ENCODE peak calls at places on chromosome 2, in five cellular contexts. W is psoas muscle, Z is uterus, T is transverse colon, R is GM23338. X is an unnamed sample.

GRCh38 chr2:189751080-189751658 is 11.4 kb downstream of the OSGEPL1 start:
- DNase-seq in W (no peak), Z (no peak), T (peak), R (peak), X (no peak)

GRCh38 chr2:147027451-147027850 is 817.4 kb upstream of the ACVR2A start:
- DNase-seq in W (no peak), Z (no peak), T (no peak), R (no peak), X (no peak)

GRCh38 chr2:230326453-230327417 is at the start of gene SP140L:
- DNase-seq in W (peak), Z (peak), T (peak), R (peak), X (peak)

GRCh38 chr2:230874876-230875275 is 10.1 kb downstream of the ITM2C start:
- DNase-seq in W (no peak), Z (no peak), T (no peak), R (no peak), X (no peak)

GRCh38 chr2:200578778-200579177 is 7.0 kb upstream of the AOX1 start:
- DNase-seq in W (no peak), Z (no peak), T (no peak), R (peak), X (peak)

GRCh38 chr2:235116885-235117492 is 165.2 kb downstream of the SH3BP4 start:
- DNase-seq in W (no peak), Z (no peak), T (no peak), R (peak), X (no peak)

GRCh38 chr2:157662401-157662800 is 33.7 kb upstream of the ACVR1C start:
- DNase-seq in W (no peak), Z (no peak), T (no peak), R (no peak), X (no peak)

GRCh38 chr2:175840261-175840660 is 161.8 kb downstream of the LNPK start:
- DNase-seq in W (no peak), Z (no peak), T (no peak), R (no peak), X (no peak)

GRCh38 chr2:240626531-240627300 is 1.4 kb downstream of the GPR35 start:
- DNase-seq in W (peak), Z (no peak), T (peak), R (no peak), X (peak)

GRCh38 chr2:217936952-217937351 is 65.8 kb downstream of the TNS1 start:
- DNase-seq in W (no peak), Z (no peak), T (no peak), R (no peak), X (no peak)

GRCh38 chr2:193428336-193428818 is 1233.6 kb upstream of the TMEFF2 start:
- DNase-seq in W (no peak), Z (no peak), T (no peak), R (peak), X (no peak)

GRCh38 chr2:44171018-44171417 is 2.3 kb downstream of the PPM1B start:
- DNase-seq in W (no peak), Z (no peak), T (no peak), R (no peak), X (no peak)

DNA sequence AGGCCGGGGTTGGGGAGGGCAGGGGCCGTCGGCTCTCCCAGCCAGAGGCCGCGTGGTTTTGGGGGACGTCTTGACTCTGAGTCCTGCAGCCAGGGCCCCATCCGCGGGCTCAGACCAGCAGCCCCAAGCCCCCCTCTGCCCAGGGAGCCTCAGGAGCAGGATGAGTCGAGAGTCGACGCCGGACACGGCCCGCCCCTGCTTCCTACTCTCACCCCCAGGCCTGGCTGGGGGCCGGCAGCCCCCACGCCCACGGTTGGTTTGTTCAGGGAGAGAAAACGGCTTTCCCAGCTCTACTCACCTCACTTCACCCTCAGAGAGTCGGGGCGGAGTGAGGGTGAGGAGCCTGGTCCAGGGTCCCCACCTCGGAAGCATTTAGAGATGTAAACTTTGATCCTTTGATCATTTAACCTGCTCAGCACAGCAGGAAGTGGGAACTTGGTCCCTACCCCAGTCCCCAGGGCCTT is 6.9 kb downstream of the SNORC start:
- DNase-seq in W (no peak), Z (no peak), T (peak), R (no peak), X (no peak)
- H3K4me3 ChIP-seq in W (peak), Z (peak), T (peak), R (peak), X (peak)

DNA sequence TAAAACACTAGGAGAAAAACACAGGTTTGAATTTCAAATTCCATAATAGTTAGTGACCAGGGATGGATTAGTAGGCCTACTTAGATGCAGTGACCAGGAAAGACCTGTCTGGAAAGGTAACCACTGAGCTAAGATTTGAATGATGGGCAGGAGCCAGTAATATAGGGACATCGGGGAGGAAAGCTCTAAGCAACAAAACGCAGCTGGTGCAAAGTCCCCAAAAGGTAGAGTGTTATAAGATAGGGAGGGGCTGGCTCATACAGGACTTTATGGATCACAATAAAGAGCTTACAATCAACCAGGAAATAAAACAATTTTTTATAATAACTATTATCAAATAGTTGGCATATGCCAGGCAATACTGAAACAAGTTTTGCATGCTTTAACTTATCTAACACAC is 849.4 kb downstream of the LRRTM4 start:
- DNase-seq in W (no peak), Z (no peak), T (peak), R (no peak), X (no peak)
- H3K4me3 ChIP-seq in W (no peak), Z (no peak), T (no peak), R (no peak), X (no peak)

GRCh38 chr2:182481676-182482075 is 54.8 kb upstream of the PDE1A start:
- DNase-seq in W (no peak), Z (no peak), T (no peak), R (no peak), X (no peak)

GRCh38 chr2:182477774-182478173 is 50.9 kb upstream of the PDE1A start:
- DNase-seq in W (no peak), Z (no peak), T (no peak), R (peak), X (no peak)

GRCh38 chr2:182482511-182482910 is 55.7 kb upstream of the PDE1A start:
- DNase-seq in W (no peak), Z (no peak), T (no peak), R (no peak), X (no peak)
- H3K4me3 ChIP-seq in W (no peak), Z (no peak), T (no peak), R (no peak), X (no peak)

DNA sequence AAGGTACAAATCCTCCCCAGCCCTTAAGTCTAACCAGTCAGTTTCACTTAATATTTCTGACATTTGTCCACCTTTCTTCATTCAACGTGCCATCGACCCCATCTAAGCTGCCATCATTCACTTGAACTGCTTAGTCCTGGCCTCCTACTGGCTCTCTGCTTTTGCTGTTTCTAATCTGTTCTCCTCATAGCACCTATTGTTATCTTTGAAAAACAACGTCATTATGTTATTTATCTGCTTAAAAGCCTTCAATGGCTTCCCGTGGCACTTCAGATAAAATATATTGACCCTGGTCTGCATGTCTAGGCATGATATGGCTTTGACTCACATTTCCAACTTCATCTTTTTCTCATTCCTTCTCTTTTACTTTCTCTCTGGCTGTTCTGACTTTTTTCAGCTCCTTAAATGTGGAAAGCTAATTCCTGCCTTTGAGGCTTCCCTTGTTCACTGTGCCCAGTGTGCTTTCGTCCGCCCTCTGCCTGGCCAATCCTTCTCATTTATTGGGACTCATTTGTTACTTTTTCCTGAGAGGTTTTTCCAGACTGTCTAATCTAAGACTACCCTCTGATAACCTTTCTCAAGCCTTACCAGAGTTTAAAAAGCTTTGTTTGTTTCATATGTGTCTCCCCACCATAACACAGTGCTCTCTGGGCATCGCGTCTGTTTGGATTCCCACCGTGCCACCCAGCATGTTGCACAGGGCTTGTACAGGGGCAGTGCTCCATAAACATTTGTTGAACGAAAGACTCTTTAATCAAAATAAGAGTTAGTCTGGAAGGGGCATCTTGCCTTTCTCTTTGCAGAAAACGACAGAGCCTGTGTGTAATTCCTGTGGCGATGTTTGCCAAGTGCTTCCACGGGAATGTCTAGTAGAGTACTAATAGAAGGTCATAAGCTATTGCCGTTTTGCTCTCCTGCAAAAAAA is 183.9 kb downstream of the FMNL2 start:
- DNase-seq in W (no peak), Z (no peak), T (no peak), R (no peak), X (no peak)
- H3K4me3 ChIP-seq in W (no peak), Z (no peak), T (no peak), R (no peak), X (no peak)

DNA sequence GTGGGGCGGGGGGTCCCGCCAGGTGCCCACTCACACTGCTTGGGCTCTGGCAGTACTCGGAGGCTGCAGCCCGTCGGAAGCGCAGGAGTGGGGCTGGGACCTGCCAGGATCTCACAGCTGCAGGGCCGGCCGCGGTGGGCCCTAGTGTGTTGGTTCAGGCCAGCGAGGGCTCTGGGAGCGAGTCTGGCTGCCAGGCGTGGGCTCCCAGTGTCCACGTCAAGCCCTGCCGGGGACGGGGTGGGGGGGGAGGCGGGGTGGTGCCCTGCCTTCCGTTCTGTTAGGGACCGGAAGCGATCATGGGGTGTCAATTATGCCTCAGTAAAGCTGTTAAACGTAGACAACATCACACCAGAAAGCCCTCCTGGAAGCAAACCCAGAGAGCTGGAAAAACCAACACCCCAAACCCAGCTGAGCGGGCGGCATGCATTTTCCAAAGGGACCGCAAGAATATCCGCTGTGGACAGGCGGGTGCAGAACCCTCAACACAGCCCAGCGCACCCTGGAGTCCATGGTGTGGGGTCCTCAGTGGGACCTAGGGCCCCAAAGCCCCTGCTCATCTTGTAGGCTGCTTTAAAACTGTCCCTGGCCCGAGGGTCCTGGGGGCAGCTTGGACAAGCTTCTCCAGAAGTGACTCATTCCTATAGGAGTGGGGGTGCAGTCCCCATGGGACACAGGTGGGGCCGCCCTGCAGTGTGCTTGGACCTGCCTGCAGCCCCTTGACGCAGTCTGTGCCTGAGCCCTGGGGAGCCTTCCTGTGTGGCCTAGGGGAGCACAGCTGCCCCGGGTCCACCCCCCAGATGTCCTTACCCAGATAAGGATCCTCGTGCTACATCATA is 1.3 kb upstream of the HS6ST1 start:
- DNase-seq in W (no peak), Z (no peak), T (no peak), R (no peak), X (peak)
- H3K4me3 ChIP-seq in W (peak), Z (no peak), T (no peak), R (peak), X (no peak)

GRCh38 chr2:39514825-39515224 is 77.7 kb upstream of the MAP4K3 start:
- DNase-seq in W (no peak), Z (no peak), T (no peak), R (no peak), X (no peak)
- H3K4me3 ChIP-seq in W (no peak), Z (no peak), T (no peak), R (no peak), X (no peak)

GRCh38 chr2:205684871-205685313 is 2.6 kb downstream of the NRP2 start:
- DNase-seq in W (no peak), Z (peak), T (no peak), R (peak), X (peak)

GRCh38 chr2:205685314-205686230 is 3.3 kb downstream of the NRP2 start:
- DNase-seq in W (peak), Z (no peak), T (no peak), R (peak), X (no peak)

GRCh38 chr2:205686231-205687017 is 4.1 kb downstream of the NRP2 start:
- DNase-seq in W (no peak), Z (no peak), T (no peak), R (peak), X (no peak)

GRCh38 chr2:205688417-205689200 is 6.3 kb downstream of the NRP2 start:
- DNase-seq in W (no peak), Z (no peak), T (no peak), R (no peak), X (no peak)

GRCh38 chr2:205687018-205687956 is 5.0 kb downstream of the NRP2 start:
- DNase-seq in W (no peak), Z (no peak), T (no peak), R (no peak), X (no peak)
- H3K4me3 ChIP-seq in W (peak), Z (peak), T (no peak), R (peak), X (peak)

GRCh38 chr2:162241571-162241970 is 1.7 kb downstream of the FAP start:
- DNase-seq in W (no peak), Z (no peak), T (no peak), R (no peak), X (no peak)
- H3K4me3 ChIP-seq in W (peak), Z (peak), T (no peak), R (no peak), X (no peak)

X was measured in ovary.